ENCODE peak calls at places on chromosomes 16 and 17, in five cellular contexts. One of them, this sample, is unnamed.

GRCh38 chr16:84712801-84713775 is 13.3 kb downstream of the USP10 start:
- DNase-seq in HuH-7.5: no peak
- DNase-seq in stimulated activated CD4-positive, alpha-beta T cell treated with anti-CD3 and anti-CD28 coated beads, TNF-alpha, amount 100 ng/mL, for 1 hour: no peak
- DNase-seq in COR-L47: no peak
- DNase-seq in NCI-H69: no peak
- DNase-seq in this sample: no peak

GRCh38 chr16:1109648-1110047 is 13.6 kb upstream of the C1QTNF8 start:
- DNase-seq in HuH-7.5: no peak
- DNase-seq in stimulated activated CD4-positive, alpha-beta T cell treated with anti-CD3 and anti-CD28 coated beads, TNF-alpha, amount 100 ng/mL, for 1 hour: no peak
- DNase-seq in COR-L47: no peak
- DNase-seq in NCI-H69: no peak
- DNase-seq in this sample: no peak

GRCh38 chr16:1762879-1763520 is 8.3 kb downstream of the NME3 start:
- DNase-seq in HuH-7.5: no peak
- DNase-seq in stimulated activated CD4-positive, alpha-beta T cell treated with anti-CD3 and anti-CD28 coated beads, TNF-alpha, amount 100 ng/mL, for 1 hour: no peak
- DNase-seq in COR-L47: no peak
- DNase-seq in NCI-H69: no peak
- DNase-seq in this sample: peak

GRCh38 chr17:35898283-35899070 is 18.3 kb upstream of the CCL5 start:
- DNase-seq in HuH-7.5: no peak
- DNase-seq in stimulated activated CD4-positive, alpha-beta T cell treated with anti-CD3 and anti-CD28 coated beads, TNF-alpha, amount 100 ng/mL, for 1 hour: no peak
- DNase-seq in COR-L47: peak
- DNase-seq in NCI-H69: peak
- DNase-seq in this sample: no peak

GRCh38 chr16:55542459-55543082 is 23.9 kb upstream of the CAPNS2 start:
- DNase-seq in HuH-7.5: no peak
- DNase-seq in stimulated activated CD4-positive, alpha-beta T cell treated with anti-CD3 and anti-CD28 coated beads, TNF-alpha, amount 100 ng/mL, for 1 hour: no peak
- DNase-seq in COR-L47: no peak
- DNase-seq in NCI-H69: no peak
- DNase-seq in this sample: no peak

GRCh38 chr16:62256406-62256805 is 220.2 kb upstream of the CDH8 start:
- DNase-seq in HuH-7.5: no peak
- DNase-seq in stimulated activated CD4-positive, alpha-beta T cell treated with anti-CD3 and anti-CD28 coated beads, TNF-alpha, amount 100 ng/mL, for 1 hour: no peak
- DNase-seq in COR-L47: no peak
- DNase-seq in NCI-H69: peak
- DNase-seq in this sample: peak

GRCh38 chr17:14206891-14207290 is 29.8 kb downstream of the CDRT15 start:
- DNase-seq in HuH-7.5: no peak
- DNase-seq in stimulated activated CD4-positive, alpha-beta T cell treated with anti-CD3 and anti-CD28 coated beads, TNF-alpha, amount 100 ng/mL, for 1 hour: no peak
- DNase-seq in COR-L47: no peak
- DNase-seq in NCI-H69: no peak
- DNase-seq in this sample: no peak

GRCh38 chr16:28188085-28188916 is 23.5 kb downstream of the XPO6 start:
- DNase-seq in HuH-7.5: no peak
- DNase-seq in stimulated activated CD4-positive, alpha-beta T cell treated with anti-CD3 and anti-CD28 coated beads, TNF-alpha, amount 100 ng/mL, for 1 hour: no peak
- DNase-seq in COR-L47: no peak
- DNase-seq in NCI-H69: no peak
- DNase-seq in this sample: no peak

GRCh38 chr16:56269824-56270684 is 78.8 kb downstream of the GNAO1 start:
- DNase-seq in HuH-7.5: no peak
- DNase-seq in stimulated activated CD4-positive, alpha-beta T cell treated with anti-CD3 and anti-CD28 coated beads, TNF-alpha, amount 100 ng/mL, for 1 hour: no peak
- DNase-seq in COR-L47: no peak
- DNase-seq in NCI-H69: peak
- DNase-seq in this sample: peak

GRCh38 chr17:67177732-67178131 is 67.3 kb downstream of the HELZ start:
- DNase-seq in HuH-7.5: no peak
- DNase-seq in stimulated activated CD4-positive, alpha-beta T cell treated with anti-CD3 and anti-CD28 coated beads, TNF-alpha, amount 100 ng/mL, for 1 hour: no peak
- DNase-seq in COR-L47: no peak
- DNase-seq in NCI-H69: no peak
- DNase-seq in this sample: no peak

GRCh38 chr17:18235743-18236256 is 10.4 kb downstream of the LLGL1 start:
- DNase-seq in HuH-7.5: no peak
- DNase-seq in stimulated activated CD4-positive, alpha-beta T cell treated with anti-CD3 and anti-CD28 coated beads, TNF-alpha, amount 100 ng/mL, for 1 hour: no peak
- DNase-seq in COR-L47: no peak
- DNase-seq in NCI-H69: no peak
- DNase-seq in this sample: no peak

GRCh38 chr17:16987830-16988601 is 16.1 kb upstream of the TNFRSF13B start:
- DNase-seq in HuH-7.5: no peak
- DNase-seq in stimulated activated CD4-positive, alpha-beta T cell treated with anti-CD3 and anti-CD28 coated beads, TNF-alpha, amount 100 ng/mL, for 1 hour: peak
- DNase-seq in COR-L47: no peak
- DNase-seq in NCI-H69: peak
- DNase-seq in this sample: peak

GRCh38 chr17:55237268-55237667 is 27.5 kb upstream of the HLF start:
- DNase-seq in HuH-7.5: no peak
- DNase-seq in stimulated activated CD4-positive, alpha-beta T cell treated with anti-CD3 and anti-CD28 coated beads, TNF-alpha, amount 100 ng/mL, for 1 hour: no peak
- DNase-seq in COR-L47: no peak
- DNase-seq in NCI-H69: no peak
- DNase-seq in this sample: no peak

GRCh38 chr16:80723091-80723490 is 81.3 kb downstream of the CDYL2 start:
- DNase-seq in HuH-7.5: no peak
- DNase-seq in stimulated activated CD4-positive, alpha-beta T cell treated with anti-CD3 and anti-CD28 coated beads, TNF-alpha, amount 100 ng/mL, for 1 hour: no peak
- DNase-seq in COR-L47: no peak
- DNase-seq in NCI-H69: no peak
- DNase-seq in this sample: no peak

GRCh38 chr17:13266596-13266995 is 248.8 kb upstream of the ELAC2 start:
- DNase-seq in HuH-7.5: no peak
- DNase-seq in stimulated activated CD4-positive, alpha-beta T cell treated with anti-CD3 and anti-CD28 coated beads, TNF-alpha, amount 100 ng/mL, for 1 hour: no peak
- DNase-seq in COR-L47: no peak
- DNase-seq in NCI-H69: no peak
- DNase-seq in this sample: no peak

GRCh38 chr16:89615596-89616090 is 2.2 kb downstream of the DPEP1 start:
- DNase-seq in HuH-7.5: peak
- DNase-seq in stimulated activated CD4-positive, alpha-beta T cell treated with anti-CD3 and anti-CD28 coated beads, TNF-alpha, amount 100 ng/mL, for 1 hour: no peak
- DNase-seq in COR-L47: no peak
- DNase-seq in NCI-H69: no peak
- DNase-seq in this sample: peak

GRCh38 chr16:4214215-4214621 is 27.7 kb downstream of the SRL start:
- DNase-seq in HuH-7.5: no peak
- DNase-seq in stimulated activated CD4-positive, alpha-beta T cell treated with anti-CD3 and anti-CD28 coated beads, TNF-alpha, amount 100 ng/mL, for 1 hour: no peak
- DNase-seq in COR-L47: no peak
- DNase-seq in NCI-H69: no peak
- DNase-seq in this sample: no peak

GRCh38 chr16:74577882-74578366 is 29.0 kb downstream of the GLG1 start:
- DNase-seq in HuH-7.5: no peak
- DNase-seq in stimulated activated CD4-positive, alpha-beta T cell treated with anti-CD3 and anti-CD28 coated beads, TNF-alpha, amount 100 ng/mL, for 1 hour: no peak
- DNase-seq in COR-L47: no peak
- DNase-seq in NCI-H69: peak
- DNase-seq in this sample: no peak

GRCh38 chr16:49337814-49338350 is 35.7 kb upstream of the C16orf78 start:
- DNase-seq in HuH-7.5: no peak
- DNase-seq in stimulated activated CD4-positive, alpha-beta T cell treated with anti-CD3 and anti-CD28 coated beads, TNF-alpha, amount 100 ng/mL, for 1 hour: no peak
- DNase-seq in COR-L47: no peak
- DNase-seq in NCI-H69: peak
- DNase-seq in this sample: no peak

GRCh38 chr16:68345958-68346635 is 35.3 kb downstream of the PRMT7 start:
- DNase-seq in HuH-7.5: no peak
- DNase-seq in stimulated activated CD4-positive, alpha-beta T cell treated with anti-CD3 and anti-CD28 coated beads, TNF-alpha, amount 100 ng/mL, for 1 hour: no peak
- DNase-seq in COR-L47: no peak
- DNase-seq in NCI-H69: no peak
- DNase-seq in this sample: no peak